ENCODE peak calls at places on chromosomes 12 and 14, in seven cellular contexts. R is psoas muscle; X is CD4-positive, CD25-positive, alpha-beta regulatory T cell; J is PC-9; G is left ventricle myocardium inferior; E is SK-N-SH; U is vagina. V is an unnamed sample. For H3K4me1 and H3K27me3, the result is how much of the 10 kb centered on the place peaks cover.

GRCh38 chr12:131092911-131093901 is 139.5 kb downstream of the ADGRD1 start:
- DNase-seq in G (no peak), X (no peak), E (no peak), R (peak), U (no peak), J (no peak), V (no peak)

GRCh38 chr12:89899651-89900050 is 191.0 kb upstream of the ATP2B1 start:
- DNase-seq in X (no peak), E (no peak), U (no peak), G (no peak), R (no peak), J (no peak), V (no peak)

GRCh38 chr12:112812598-112813406 is 21.3 kb downstream of the RPH3A start:
- DNase-seq in J (no peak), R (no peak), X (no peak), U (no peak), E (no peak), G (no peak), V (no peak)

GRCh38 chr12:26563555-26563954 is 269.4 kb downstream of the ITPR2 start:
- DNase-seq in X (no peak), G (no peak), E (no peak), J (no peak), R (no peak), U (no peak), V (no peak)

GRCh38 chr12:7645395-7646177 is 20.1 kb downstream of the APOBEC1 start:
- DNase-seq in J (peak), G (no peak), U (no peak), X (no peak), E (peak), R (no peak), V (no peak)

GRCh38 chr12:62785941-62786559 is 148.9 kb downstream of the PPM1H start:
- DNase-seq in E (no peak), J (peak), U (no peak), R (peak), X (no peak), G (no peak), V (no peak)

GRCh38 chr12:105226219-105226618 is 9.8 kb downstream of the APPL2 start:
- DNase-seq in G (peak), R (peak), U (peak), X (no peak), E (peak), J (no peak), V (no peak)

GRCh38 chr12:116406529-116406928 is 129.0 kb upstream of the MED13L start:
- DNase-seq in E (no peak), U (peak), R (peak), X (no peak), J (peak), G (peak), V (no peak)

GRCh38 chr12:15978431-15978950 is 67.4 kb downstream of the DERA start:
- DNase-seq in E (no peak), J (peak), U (no peak), G (no peak), X (no peak), R (no peak), V (no peak)

GRCh38 chr14:102819176-102819628 is 42.0 kb downstream of the TRAF3 start:
- DNase-seq in R (no peak), E (no peak), X (peak), U (no peak), J (no peak), G (no peak), V (no peak)

GRCh38 chr12:100982511-100983183 is 188.1 kb downstream of the ANO4 start:
- DNase-seq in J (no peak), E (no peak), R (no peak), X (no peak), U (no peak), G (no peak), V (no peak)

GRCh38 chr14:28651148-28651547 is 115.4 kb upstream of the FOXG1 start:
- DNase-seq in G (no peak), R (no peak), J (no peak), U (no peak), X (no peak), E (no peak), V (no peak)

GRCh38 chr12:88272456-88272855 is 130.3 kb downstream of the TMTC3 start:
- DNase-seq in U (no peak), R (no peak), X (no peak), J (no peak), E (no peak), G (no peak), V (no peak)

GRCh38 chr12:95445884-95446482 is 28.0 kb upstream of the METAP2 start:
- DNase-seq in U (no peak), E (no peak), R (no peak), J (no peak), G (no peak), X (no peak), V (no peak)

GRCh38 chr14:21852061-21852664 is 178.5 kb upstream of the OR4E1 start:
- DNase-seq in E (peak), J (peak), X (peak), G (no peak), U (no peak), R (no peak), V (peak)

GRCh38 chr12:124277394-124278222 is 17.3 kb upstream of the RFLNA start:
- DNase-seq in U (no peak), G (no peak), X (no peak), J (no peak), E (peak), R (no peak), V (no peak)

GRCh38 chr14:93655078-93655750 is 133.1 kb downstream of the PRIMA1 start:
- DNase-seq in R (no peak), G (no peak), J (peak), U (no peak), E (peak), X (no peak), V (peak)

DNA sequence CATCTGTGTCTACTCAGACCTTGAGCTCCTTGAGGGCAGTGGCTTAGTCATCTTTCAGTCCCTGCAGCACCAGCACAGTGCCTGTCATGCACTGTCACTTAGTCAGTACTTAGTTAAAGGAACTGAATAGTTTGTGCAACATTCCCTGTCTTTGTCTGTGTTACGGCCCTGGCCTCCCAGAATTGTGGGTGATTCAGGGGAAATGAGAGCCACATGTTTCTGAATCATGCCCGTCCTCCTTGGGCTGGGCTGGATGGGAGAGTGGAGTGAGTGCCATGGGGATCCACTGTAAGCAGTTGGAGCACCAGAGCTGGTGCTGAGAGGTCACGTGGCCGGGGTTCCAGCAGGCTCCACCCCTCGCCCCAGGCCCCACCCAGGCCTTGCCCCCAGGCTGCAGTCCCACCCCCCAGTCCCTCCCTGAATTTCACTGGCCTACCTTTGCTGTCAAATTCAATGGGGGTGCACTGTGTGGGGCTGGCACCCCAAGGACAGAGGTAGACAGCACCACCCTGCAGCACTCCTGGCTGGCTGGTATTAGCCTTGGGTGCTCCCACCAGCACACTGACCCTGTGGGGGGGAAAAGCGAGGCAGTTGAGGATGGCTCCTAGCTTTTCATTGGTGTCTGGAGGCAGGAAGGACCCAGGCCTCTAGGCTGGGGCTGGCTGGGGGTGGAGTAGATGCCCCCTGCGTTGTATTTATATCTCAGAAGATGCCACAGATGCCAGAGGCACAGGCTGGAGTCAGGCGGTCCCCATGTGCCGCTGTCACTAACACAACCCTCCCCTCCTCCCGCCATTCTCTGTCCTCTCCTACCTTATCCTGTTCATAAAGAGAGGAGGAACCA is 7.4 kb downstream of the ITGA5 start:
- DNase-seq in G (peak), J (peak), U (no peak), E (no peak), X (peak), R (peak), V (no peak)
- H3K4me1 ChIP-seq in G (half or more), J (under half), U (half or more), E (under half), X (half or more), R (half or more), V (under half)

GRCh38 chr12:66861157-66861750 is 182.4 kb upstream of the GRIP1 start:
- DNase-seq in X (peak), R (peak), J (peak), G (peak), U (no peak), E (peak), V (peak)

GRCh38 chr12:66859751-66860440 is 181.0 kb upstream of the GRIP1 start:
- DNase-seq in E (no peak), R (no peak), U (no peak), J (no peak), X (no peak), G (no peak), V (no peak)

GRCh38 chr12:66862586-66862985 is 183.7 kb upstream of the GRIP1 start:
- DNase-seq in G (no peak), X (no peak), R (no peak), J (no peak), E (no peak), U (no peak), V (no peak)

GRCh38 chr12:66863276-66863675 is 184.4 kb upstream of the GRIP1 start:
- DNase-seq in U (no peak), G (no peak), J (no peak), X (no peak), E (no peak), R (no peak), V (no peak)
- H3K27me3 ChIP-seq in U (under half), G (under half), J (under half), X (under half), E (under half), R (under half), V (under half)

DNA sequence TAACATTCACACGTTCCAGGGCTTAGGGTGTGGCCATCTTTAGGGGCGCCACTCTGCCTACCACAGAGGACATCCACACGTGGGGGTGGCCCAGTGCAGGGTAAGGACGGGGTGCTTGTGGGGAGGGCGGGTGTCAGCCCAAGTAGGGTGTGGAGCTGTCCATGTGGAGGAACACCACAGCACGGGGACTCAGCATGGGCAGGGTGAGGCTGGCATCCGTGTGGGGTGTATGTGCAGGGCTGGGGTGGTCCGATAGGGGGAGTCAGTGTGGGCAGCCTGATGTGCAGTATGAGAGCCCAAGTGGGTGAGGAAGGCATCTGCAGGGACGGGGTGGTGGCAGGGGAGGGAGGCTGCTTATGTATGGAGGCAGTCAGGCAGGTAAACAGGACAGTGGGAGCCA is 17.7 kb downstream of the PSMC1 start:
- DNase-seq in G (no peak), E (peak), J (no peak), U (no peak), X (no peak), R (no peak), V (peak)
- H3K4me3 ChIP-seq in G (no peak), E (no peak), J (no peak), U (no peak), X (no peak), R (no peak), V (no peak)

GRCh38 chr14:73762375-73762822 is 48.2 kb upstream of the PNMA1 start:
- DNase-seq in E (no peak), X (peak), R (no peak), U (no peak), G (no peak), J (no peak), V (no peak)

GRCh38 chr14:73764406-73764805 is 50.2 kb upstream of the PNMA1 start:
- DNase-seq in U (no peak), E (no peak), R (no peak), G (no peak), X (no peak), J (no peak), V (no peak)

GRCh38 chr14:73763396-73763795 is 49.2 kb upstream of the PNMA1 start:
- DNase-seq in J (no peak), X (no peak), U (no peak), E (no peak), R (peak), G (no peak), V (no peak)

GRCh38 chr14:73761621-73762355 is 47.6 kb upstream of the PNMA1 start:
- DNase-seq in U (no peak), E (no peak), X (no peak), J (no peak), R (peak), G (no peak), V (no peak)

GRCh38 chr14:73764881-73765280 is 50.7 kb upstream of the PNMA1 start:
- DNase-seq in R (peak), X (no peak), G (peak), J (peak), E (no peak), U (no peak), V (no peak)
- H3K4me1 ChIP-seq in R (half or more), X (under half), G (half or more), J (under half), E (under half), U (half or more), V (under half)

DNA sequence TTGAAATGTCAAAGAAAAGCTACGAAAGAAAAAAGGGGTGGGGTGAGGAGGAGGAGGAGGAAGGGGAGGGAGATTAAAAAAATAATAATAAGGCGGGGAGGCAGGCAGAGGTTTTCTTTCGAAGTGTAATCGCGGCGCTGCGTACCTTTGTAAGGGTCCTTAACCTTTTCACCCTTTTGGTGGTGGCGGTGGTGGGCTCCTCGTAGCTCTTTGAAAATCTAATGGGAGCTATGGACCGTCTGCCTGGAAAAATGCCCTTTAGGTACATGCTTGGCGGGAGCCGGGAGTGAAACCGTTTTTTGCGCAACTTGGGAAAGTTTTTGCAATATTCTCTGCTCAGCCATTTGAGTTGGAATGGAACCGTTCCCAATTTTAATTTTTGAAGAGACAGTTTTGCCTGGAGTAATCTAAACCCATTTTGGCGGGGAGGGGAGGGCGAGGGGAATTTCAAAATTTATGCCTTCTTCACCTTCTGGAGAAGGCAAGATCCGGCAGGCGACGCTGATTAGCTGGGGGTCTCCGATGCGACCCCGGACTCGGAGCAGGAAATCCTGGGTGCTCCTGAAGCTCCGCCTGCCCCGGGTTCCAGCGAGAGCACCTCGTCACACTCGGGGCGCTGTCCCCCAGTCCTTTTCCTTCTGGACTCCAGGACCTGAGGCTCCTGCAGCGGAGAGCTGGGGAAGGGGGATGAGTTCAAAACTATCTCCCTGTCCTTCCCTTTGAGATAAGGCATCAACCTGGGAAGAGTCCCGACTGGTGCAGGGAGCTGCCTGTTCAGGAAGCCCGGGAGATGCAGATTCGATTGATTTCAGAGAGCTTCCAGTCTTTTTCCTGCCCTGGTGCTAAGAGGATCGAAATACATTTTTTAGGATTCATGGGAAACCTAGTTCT is 74.6 kb upstream of the TBX5 start:
- DNase-seq in E (no peak), U (no peak), R (no peak), X (no peak), J (no peak), G (no peak), V (no peak)
- H3K27me3 ChIP-seq in E (half or more), U (under half), R (under half), X (under half), J (half or more), G (half or more), V (under half)

V was measured in iPS DF 6.9.